ENCODE peak calls at places on chromosomes 2 and 18, in ten cellular contexts. One of them, this sample, is unnamed.

GRCh38 chr18:3794537-3795348 is 344.8 kb downstream of the TGIF1 start:
- DNase-seq in Right ventricle myocardium inferior: no peak
- DNase-seq in activated gamma-delta T cell treated with Interleukin-2 at 50 U/mL for 16 hours: no peak
- DNase-seq in neuronal stem cell: no peak
- DNase-seq in stimulated activated CD8-positive, alpha-beta memory T cell treated with anti-CD3 and anti-CD28 coated beads, Interleukin-12 subunit alpha, Interleukin-12 subunit beta, amount 100 ng/mL, for 4 hours: no peak
- DNase-seq in activated CD8-positive, alpha-beta memory T cell treated with anti-CD3 and anti-CD28 coated beads for 24 hours: no peak
- DNase-seq in activated CD8-positive, alpha-beta T cell treated with anti-CD3 and anti-CD28 coated beads, Interleukin-2, amount 10 ng/mL, durations not matched to agents 7 days and 5 days: no peak
- DNase-seq in H9: no peak
- DNase-seq in heart right ventricle: peak; percentile 39
- DNase-seq in cardiac fibroblast: peak; percentile 96
- DNase-seq in this sample: peak; percentile 27

GRCh38 chr18:41077076-41077475 is 878.0 kb upstream of the PIK3C3 start:
- DNase-seq in Right ventricle myocardium inferior: no peak
- DNase-seq in activated gamma-delta T cell treated with Interleukin-2 at 50 U/mL for 16 hours: no peak
- DNase-seq in neuronal stem cell: no peak
- DNase-seq in stimulated activated CD8-positive, alpha-beta memory T cell treated with anti-CD3 and anti-CD28 coated beads, Interleukin-12 subunit alpha, Interleukin-12 subunit beta, amount 100 ng/mL, for 4 hours: no peak
- DNase-seq in activated CD8-positive, alpha-beta memory T cell treated with anti-CD3 and anti-CD28 coated beads for 24 hours: no peak
- DNase-seq in activated CD8-positive, alpha-beta T cell treated with anti-CD3 and anti-CD28 coated beads, Interleukin-2, amount 10 ng/mL, durations not matched to agents 7 days and 5 days: no peak
- DNase-seq in H9: no peak
- DNase-seq in heart right ventricle: no peak
- DNase-seq in cardiac fibroblast: no peak
- DNase-seq in this sample: no peak

GRCh38 chr2:172288603-172289002 is 138.8 kb upstream of the ITGA6 start:
- DNase-seq in Right ventricle myocardium inferior: no peak
- DNase-seq in activated gamma-delta T cell treated with Interleukin-2 at 50 U/mL for 16 hours: peak; percentile 61
- DNase-seq in neuronal stem cell: no peak
- DNase-seq in stimulated activated CD8-positive, alpha-beta memory T cell treated with anti-CD3 and anti-CD28 coated beads, Interleukin-12 subunit alpha, Interleukin-12 subunit beta, amount 100 ng/mL, for 4 hours: no peak
- DNase-seq in activated CD8-positive, alpha-beta memory T cell treated with anti-CD3 and anti-CD28 coated beads for 24 hours: no peak
- DNase-seq in activated CD8-positive, alpha-beta T cell treated with anti-CD3 and anti-CD28 coated beads, Interleukin-2, amount 10 ng/mL, durations not matched to agents 7 days and 5 days: no peak
- DNase-seq in H9: no peak
- DNase-seq in heart right ventricle: no peak
- DNase-seq in cardiac fibroblast: peak; percentile 19
- DNase-seq in this sample: no peak

GRCh38 chr2:45938649-45939511 is 287.4 kb downstream of the PRKCE start:
- DNase-seq in Right ventricle myocardium inferior: peak; percentile 79
- DNase-seq in activated gamma-delta T cell treated with Interleukin-2 at 50 U/mL for 16 hours: no peak
- DNase-seq in neuronal stem cell: no peak
- DNase-seq in stimulated activated CD8-positive, alpha-beta memory T cell treated with anti-CD3 and anti-CD28 coated beads, Interleukin-12 subunit alpha, Interleukin-12 subunit beta, amount 100 ng/mL, for 4 hours: no peak
- DNase-seq in activated CD8-positive, alpha-beta memory T cell treated with anti-CD3 and anti-CD28 coated beads for 24 hours: no peak
- DNase-seq in activated CD8-positive, alpha-beta T cell treated with anti-CD3 and anti-CD28 coated beads, Interleukin-2, amount 10 ng/mL, durations not matched to agents 7 days and 5 days: no peak
- DNase-seq in H9: peak; percentile 56
- DNase-seq in heart right ventricle: peak; percentile 46
- DNase-seq in cardiac fibroblast: peak; percentile 96
- DNase-seq in this sample: peak; percentile 74

GRCh38 chr2:165450141-165450540 is 19.4 kb upstream of the CSRNP3 start:
- DNase-seq in Right ventricle myocardium inferior: no peak
- DNase-seq in activated gamma-delta T cell treated with Interleukin-2 at 50 U/mL for 16 hours: no peak
- DNase-seq in neuronal stem cell: no peak
- DNase-seq in stimulated activated CD8-positive, alpha-beta memory T cell treated with anti-CD3 and anti-CD28 coated beads, Interleukin-12 subunit alpha, Interleukin-12 subunit beta, amount 100 ng/mL, for 4 hours: no peak
- DNase-seq in activated CD8-positive, alpha-beta memory T cell treated with anti-CD3 and anti-CD28 coated beads for 24 hours: no peak
- DNase-seq in activated CD8-positive, alpha-beta T cell treated with anti-CD3 and anti-CD28 coated beads, Interleukin-2, amount 10 ng/mL, durations not matched to agents 7 days and 5 days: no peak
- DNase-seq in H9: no peak
- DNase-seq in heart right ventricle: no peak
- DNase-seq in cardiac fibroblast: no peak
- DNase-seq in this sample: no peak

GRCh38 chr2:205675861-205676516 is 6.3 kb upstream of the NRP2 start:
- DNase-seq in Right ventricle myocardium inferior: no peak
- DNase-seq in activated gamma-delta T cell treated with Interleukin-2 at 50 U/mL for 16 hours: no peak
- DNase-seq in neuronal stem cell: peak; percentile 59
- DNase-seq in stimulated activated CD8-positive, alpha-beta memory T cell treated with anti-CD3 and anti-CD28 coated beads, Interleukin-12 subunit alpha, Interleukin-12 subunit beta, amount 100 ng/mL, for 4 hours: no peak
- DNase-seq in activated CD8-positive, alpha-beta memory T cell treated with anti-CD3 and anti-CD28 coated beads for 24 hours: no peak
- DNase-seq in activated CD8-positive, alpha-beta T cell treated with anti-CD3 and anti-CD28 coated beads, Interleukin-2, amount 10 ng/mL, durations not matched to agents 7 days and 5 days: no peak
- DNase-seq in H9: no peak
- DNase-seq in heart right ventricle: peak; percentile 48
- DNase-seq in cardiac fibroblast: peak; percentile 86
- DNase-seq in this sample: no peak

GRCh38 chr18:57497372-57498294 is 62.5 kb downstream of the ONECUT2 start:
- DNase-seq in Right ventricle myocardium inferior: no peak
- DNase-seq in activated gamma-delta T cell treated with Interleukin-2 at 50 U/mL for 16 hours: no peak
- DNase-seq in neuronal stem cell: no peak
- DNase-seq in stimulated activated CD8-positive, alpha-beta memory T cell treated with anti-CD3 and anti-CD28 coated beads, Interleukin-12 subunit alpha, Interleukin-12 subunit beta, amount 100 ng/mL, for 4 hours: no peak
- DNase-seq in activated CD8-positive, alpha-beta memory T cell treated with anti-CD3 and anti-CD28 coated beads for 24 hours: no peak
- DNase-seq in activated CD8-positive, alpha-beta T cell treated with anti-CD3 and anti-CD28 coated beads, Interleukin-2, amount 10 ng/mL, durations not matched to agents 7 days and 5 days: no peak
- DNase-seq in H9: no peak
- DNase-seq in heart right ventricle: no peak
- DNase-seq in cardiac fibroblast: peak; percentile 38
- DNase-seq in this sample: no peak

GRCh38 chr18:46481048-46481846 is 175.8 kb downstream of the LOXHD1 start:
- DNase-seq in Right ventricle myocardium inferior: no peak
- DNase-seq in activated gamma-delta T cell treated with Interleukin-2 at 50 U/mL for 16 hours: peak; percentile 50
- DNase-seq in neuronal stem cell: peak; percentile 56
- DNase-seq in stimulated activated CD8-positive, alpha-beta memory T cell treated with anti-CD3 and anti-CD28 coated beads, Interleukin-12 subunit alpha, Interleukin-12 subunit beta, amount 100 ng/mL, for 4 hours: no peak
- DNase-seq in activated CD8-positive, alpha-beta memory T cell treated with anti-CD3 and anti-CD28 coated beads for 24 hours: peak; percentile 79
- DNase-seq in activated CD8-positive, alpha-beta T cell treated with anti-CD3 and anti-CD28 coated beads, Interleukin-2, amount 10 ng/mL, durations not matched to agents 7 days and 5 days: peak; percentile 72
- DNase-seq in H9: peak; percentile 70
- DNase-seq in heart right ventricle: peak; percentile 42
- DNase-seq in cardiac fibroblast: peak; percentile 60
- DNase-seq in this sample: peak; percentile 30

GRCh38 chr2:31903109-31903780 is 107.6 kb downstream of the MEMO1 start:
- DNase-seq in Right ventricle myocardium inferior: no peak
- DNase-seq in activated gamma-delta T cell treated with Interleukin-2 at 50 U/mL for 16 hours: no peak
- DNase-seq in neuronal stem cell: no peak
- DNase-seq in stimulated activated CD8-positive, alpha-beta memory T cell treated with anti-CD3 and anti-CD28 coated beads, Interleukin-12 subunit alpha, Interleukin-12 subunit beta, amount 100 ng/mL, for 4 hours: no peak
- DNase-seq in activated CD8-positive, alpha-beta memory T cell treated with anti-CD3 and anti-CD28 coated beads for 24 hours: no peak
- DNase-seq in activated CD8-positive, alpha-beta T cell treated with anti-CD3 and anti-CD28 coated beads, Interleukin-2, amount 10 ng/mL, durations not matched to agents 7 days and 5 days: no peak
- DNase-seq in H9: no peak
- DNase-seq in heart right ventricle: no peak
- DNase-seq in cardiac fibroblast: no peak
- DNase-seq in this sample: no peak

GRCh38 chr18:34709631-34710429 is at the start of gene DTNA:
- DNase-seq in Right ventricle myocardium inferior: no peak
- DNase-seq in activated gamma-delta T cell treated with Interleukin-2 at 50 U/mL for 16 hours: no peak
- DNase-seq in neuronal stem cell: peak; percentile 63
- DNase-seq in stimulated activated CD8-positive, alpha-beta memory T cell treated with anti-CD3 and anti-CD28 coated beads, Interleukin-12 subunit alpha, Interleukin-12 subunit beta, amount 100 ng/mL, for 4 hours: no peak
- DNase-seq in activated CD8-positive, alpha-beta memory T cell treated with anti-CD3 and anti-CD28 coated beads for 24 hours: no peak
- DNase-seq in activated CD8-positive, alpha-beta T cell treated with anti-CD3 and anti-CD28 coated beads, Interleukin-2, amount 10 ng/mL, durations not matched to agents 7 days and 5 days: no peak
- DNase-seq in H9: no peak
- DNase-seq in heart right ventricle: no peak
- DNase-seq in cardiac fibroblast: peak; percentile 98
- DNase-seq in this sample: no peak

GRCh38 chr2:186575302-186575701 is 14.6 kb upstream of the ITGAV start:
- DNase-seq in Right ventricle myocardium inferior: no peak
- DNase-seq in activated gamma-delta T cell treated with Interleukin-2 at 50 U/mL for 16 hours: no peak
- DNase-seq in neuronal stem cell: no peak
- DNase-seq in stimulated activated CD8-positive, alpha-beta memory T cell treated with anti-CD3 and anti-CD28 coated beads, Interleukin-12 subunit alpha, Interleukin-12 subunit beta, amount 100 ng/mL, for 4 hours: no peak
- DNase-seq in activated CD8-positive, alpha-beta memory T cell treated with anti-CD3 and anti-CD28 coated beads for 24 hours: no peak
- DNase-seq in activated CD8-positive, alpha-beta T cell treated with anti-CD3 and anti-CD28 coated beads, Interleukin-2, amount 10 ng/mL, durations not matched to agents 7 days and 5 days: no peak
- DNase-seq in H9: no peak
- DNase-seq in heart right ventricle: peak; percentile 53
- DNase-seq in cardiac fibroblast: peak; percentile 100
- DNase-seq in this sample: peak; percentile 31

GRCh38 chr2:12087175-12087574 is 340.7 kb downstream of the LPIN1 start:
- DNase-seq in Right ventricle myocardium inferior: no peak
- DNase-seq in activated gamma-delta T cell treated with Interleukin-2 at 50 U/mL for 16 hours: no peak
- DNase-seq in neuronal stem cell: no peak
- DNase-seq in stimulated activated CD8-positive, alpha-beta memory T cell treated with anti-CD3 and anti-CD28 coated beads, Interleukin-12 subunit alpha, Interleukin-12 subunit beta, amount 100 ng/mL, for 4 hours: no peak
- DNase-seq in activated CD8-positive, alpha-beta memory T cell treated with anti-CD3 and anti-CD28 coated beads for 24 hours: no peak
- DNase-seq in activated CD8-positive, alpha-beta T cell treated with anti-CD3 and anti-CD28 coated beads, Interleukin-2, amount 10 ng/mL, durations not matched to agents 7 days and 5 days: no peak
- DNase-seq in H9: no peak
- DNase-seq in heart right ventricle: no peak
- DNase-seq in cardiac fibroblast: no peak
- DNase-seq in this sample: no peak

GRCh38 chr2:72780483-72780882 is 45.4 kb downstream of the EXOC6B start:
- DNase-seq in Right ventricle myocardium inferior: no peak
- DNase-seq in activated gamma-delta T cell treated with Interleukin-2 at 50 U/mL for 16 hours: no peak
- DNase-seq in neuronal stem cell: no peak
- DNase-seq in stimulated activated CD8-positive, alpha-beta memory T cell treated with anti-CD3 and anti-CD28 coated beads, Interleukin-12 subunit alpha, Interleukin-12 subunit beta, amount 100 ng/mL, for 4 hours: no peak
- DNase-seq in activated CD8-positive, alpha-beta memory T cell treated with anti-CD3 and anti-CD28 coated beads for 24 hours: no peak
- DNase-seq in activated CD8-positive, alpha-beta T cell treated with anti-CD3 and anti-CD28 coated beads, Interleukin-2, amount 10 ng/mL, durations not matched to agents 7 days and 5 days: no peak
- DNase-seq in H9: no peak
- DNase-seq in heart right ventricle: peak; percentile 45
- DNase-seq in cardiac fibroblast: peak; percentile 80
- DNase-seq in this sample: no peak